ENCODE peak calls at places on chromosomes 16 and 17, in six cellular contexts. E is right cardiac atrium, N is small intestine, Q is mammary epithelial cell, F is tibial nerve, S is HCT116. T is an unnamed sample.

GRCh38 chr16:48612621-48613020 is 2.6 kb upstream of the N4BP1 start:
- DNase-seq in S (no peak), N (no peak), Q (no peak), E (no peak), F (no peak), T (no peak)

GRCh38 chr16:29769507-29769906 is 8.5 kb upstream of the ZG16 start:
- DNase-seq in N (no peak), E (no peak), S (no peak), Q (no peak), F (no peak), T (no peak)

GRCh38 chr16:46932802-46933201 is 40.7 kb downstream of the DNAJA2 start:
- DNase-seq in S (no peak), F (no peak), Q (no peak), N (no peak), E (no peak), T (no peak)

GRCh38 chr17:79831367-79832210 is 7.7 kb downstream of the CBX4 start:
- DNase-seq in S (no peak), Q (no peak), F (peak), N (no peak), E (peak), T (peak)

GRCh38 chr17:42132941-42133340 is 10.3 kb downstream of the HSPB9 start:
- DNase-seq in F (no peak), N (peak), S (no peak), Q (peak), E (peak), T (no peak)

GRCh38 chr16:63617047-63617989 is 1504.5 kb downstream of the CDH11 start:
- DNase-seq in Q (no peak), E (peak), S (no peak), N (peak), F (no peak), T (peak)

GRCh38 chr16:67461600-67462278 is 19.2 kb downstream of the ATP6V0D1 start:
- DNase-seq in F (no peak), E (no peak), N (peak), Q (no peak), S (no peak), T (no peak)

GRCh38 chr17:71926746-71927398 is 193.9 kb upstream of the SOX9 start:
- DNase-seq in Q (peak), N (no peak), E (no peak), F (no peak), S (no peak), T (no peak)

GRCh38 chr16:20766294-20766693 is 2.5 kb downstream of the ACSM3 start:
- DNase-seq in S (no peak), Q (no peak), F (no peak), N (no peak), E (no peak), T (no peak)

GRCh38 chr16:81366316-81366932 is 51.7 kb downstream of the GAN start:
- DNase-seq in F (no peak), E (no peak), N (peak), Q (peak), S (peak), T (no peak)

GRCh38 chr17:80474231-80474932 is 2.0 kb downstream of the NPTX1 start:
- DNase-seq in Q (no peak), N (no peak), F (no peak), S (peak), E (peak), T (no peak)

GRCh38 chr17:74961657-74962360 is 10.8 kb downstream of the HID1 start:
- DNase-seq in E (peak), Q (peak), N (peak), F (peak), S (peak), T (peak)

GRCh38 chr16:88063201-88063773 is 112.1 kb downstream of the BANP start:
- DNase-seq in S (peak), N (no peak), F (peak), E (peak), Q (no peak), T (no peak)

GRCh38 chr16:10509534-10510025 is 70.8 kb downstream of the EMP2 start:
- DNase-seq in N (peak), Q (peak), F (no peak), E (no peak), S (peak), T (no peak)

GRCh38 chr16:50742521-50743150 is 750 bp downstream of the CYLD start:
- DNase-seq in F (no peak), S (no peak), N (peak), E (peak), Q (peak), T (no peak)

GRCh38 chr16:54926166-54926838 is 4.4 kb upstream of the IRX5 start:
- DNase-seq in Q (peak), F (no peak), E (no peak), N (no peak), S (no peak), T (no peak)

GRCh38 chr16:80841231-80841630 is 36.8 kb upstream of the CDYL2 start:
- DNase-seq in Q (no peak), S (no peak), N (no peak), F (no peak), E (no peak), T (no peak)

GRCh38 chr17:4475463-4475862 is 23.2 kb upstream of the SPNS2 start:
- DNase-seq in S (no peak), F (no peak), N (no peak), Q (no peak), E (no peak), T (no peak)
- H3K27ac ChIP-seq in S (no peak), F (no peak), N (peak), Q (no peak), E (no peak), T (no peak)

DNA sequence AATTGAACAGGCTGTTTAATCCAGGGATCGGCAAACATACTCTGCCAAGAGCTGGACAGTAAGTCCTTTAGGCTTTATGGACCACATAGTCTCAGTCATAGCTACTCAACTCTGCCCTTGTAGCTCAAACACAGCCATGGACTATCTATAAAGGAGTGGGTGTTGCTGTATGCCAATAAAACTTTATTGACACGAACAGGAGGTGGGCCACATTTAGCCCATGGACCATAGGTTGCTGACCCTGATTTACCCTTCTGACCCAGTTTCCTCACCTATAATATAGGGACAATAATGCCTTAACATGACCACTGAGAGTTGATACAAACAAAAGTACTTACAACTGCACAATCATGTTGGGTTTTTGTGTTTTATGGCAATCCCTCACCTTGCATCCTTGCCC is 257.0 kb upstream of the SDK2 start:
- DNase-seq in F (no peak), E (no peak), S (no peak), N (no peak), Q (no peak), T (no peak)
- H3K4me3 ChIP-seq in F (no peak), E (peak), S (no peak), N (no peak), Q (no peak), T (peak)

GRCh38 chr16:53822936-53823529 is 119.1 kb downstream of the FTO start:
- DNase-seq in F (no peak), E (no peak), Q (peak), S (no peak), N (peak), T (no peak)

GRCh38 chr16:53826658-53827057 is 122.7 kb downstream of the FTO start:
- DNase-seq in S (no peak), Q (no peak), E (no peak), N (no peak), F (no peak), T (no peak)

GRCh38 chr16:53833145-53833544 is 129.2 kb downstream of the FTO start:
- DNase-seq in E (no peak), N (no peak), Q (no peak), S (no peak), F (no peak), T (no peak)

GRCh38 chr16:53829186-53829747 is 125.3 kb downstream of the FTO start:
- DNase-seq in N (no peak), Q (peak), E (no peak), F (no peak), S (no peak), T (no peak)

DNA sequence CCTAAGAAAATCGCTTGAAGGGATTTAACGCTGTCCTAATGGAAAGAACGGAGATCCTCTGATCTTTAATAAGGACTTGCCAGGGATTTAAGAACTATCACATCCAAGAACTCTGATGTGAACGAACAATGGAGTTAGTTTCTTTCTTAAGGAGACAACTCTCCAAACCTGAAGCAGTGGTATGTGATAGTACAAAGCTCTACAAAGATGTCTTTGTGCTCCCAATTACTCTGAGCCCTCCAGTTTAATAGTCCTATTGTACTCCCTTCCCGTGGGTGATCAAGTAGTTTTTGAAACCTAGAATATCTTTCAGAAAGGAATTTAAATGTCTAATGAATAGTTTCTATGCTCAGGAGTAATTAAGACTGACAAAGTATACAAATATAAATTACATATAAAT is 123.8 kb downstream of the FTO start:
- DNase-seq in S (no peak), N (no peak), E (no peak), Q (peak), F (no peak), T (no peak)
- H3K27ac ChIP-seq in S (no peak), N (no peak), E (no peak), Q (peak), F (no peak), T (no peak)

GRCh38 chr16:73545713-73546112 is 497.8 kb upstream of the ZFHX3 start:
- DNase-seq in Q (no peak), S (no peak), E (no peak), F (no peak), N (no peak), T (no peak)

GRCh38 chr16:73544266-73544665 is 496.3 kb upstream of the ZFHX3 start:
- DNase-seq in F (no peak), E (no peak), S (no peak), Q (no peak), N (no peak), T (no peak)

GRCh38 chr16:73549960-73550359 is 502.0 kb upstream of the ZFHX3 start:
- DNase-seq in Q (no peak), F (no peak), N (no peak), E (no peak), S (no peak), T (no peak)

DNA sequence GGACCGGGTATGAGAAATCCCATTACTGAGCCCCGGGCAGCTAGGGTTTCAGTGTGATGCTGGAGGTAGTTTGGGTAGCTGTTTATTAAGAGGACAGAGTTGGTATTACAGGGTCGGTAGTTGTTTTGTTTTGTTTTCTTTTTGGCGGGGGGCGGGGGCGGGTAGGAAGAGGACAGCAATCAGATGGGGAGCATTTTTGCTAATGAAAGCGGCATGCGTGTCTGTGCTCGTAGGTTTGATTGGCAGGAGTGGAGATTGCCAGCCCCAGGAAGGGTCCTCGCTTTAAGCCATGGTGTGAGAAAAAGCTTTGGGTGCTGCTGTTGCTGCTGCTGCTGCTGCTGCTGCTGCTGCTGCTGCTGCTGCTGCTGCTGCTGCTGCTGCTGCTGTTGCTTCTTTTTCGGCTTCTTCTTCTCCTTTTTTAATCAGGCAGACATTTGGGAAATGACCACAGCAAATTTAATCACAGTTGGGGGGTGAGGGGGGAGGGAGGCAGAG is 498.5 kb upstream of the ZFHX3 start:
- DNase-seq in S (no peak), E (no peak), F (no peak), N (no peak), Q (no peak), T (no peak)
- H3K4me3 ChIP-seq in S (no peak), E (no peak), F (no peak), N (no peak), Q (no peak), T (no peak)

GRCh38 chr17:3801043-3801746 is at the start of gene ITGAE:
- DNase-seq in E (no peak), F (no peak), Q (no peak), N (peak), S (no peak), T (no peak)
- H3K27ac ChIP-seq in E (no peak), F (no peak), Q (no peak), N (peak), S (no peak), T (no peak)

DNA sequence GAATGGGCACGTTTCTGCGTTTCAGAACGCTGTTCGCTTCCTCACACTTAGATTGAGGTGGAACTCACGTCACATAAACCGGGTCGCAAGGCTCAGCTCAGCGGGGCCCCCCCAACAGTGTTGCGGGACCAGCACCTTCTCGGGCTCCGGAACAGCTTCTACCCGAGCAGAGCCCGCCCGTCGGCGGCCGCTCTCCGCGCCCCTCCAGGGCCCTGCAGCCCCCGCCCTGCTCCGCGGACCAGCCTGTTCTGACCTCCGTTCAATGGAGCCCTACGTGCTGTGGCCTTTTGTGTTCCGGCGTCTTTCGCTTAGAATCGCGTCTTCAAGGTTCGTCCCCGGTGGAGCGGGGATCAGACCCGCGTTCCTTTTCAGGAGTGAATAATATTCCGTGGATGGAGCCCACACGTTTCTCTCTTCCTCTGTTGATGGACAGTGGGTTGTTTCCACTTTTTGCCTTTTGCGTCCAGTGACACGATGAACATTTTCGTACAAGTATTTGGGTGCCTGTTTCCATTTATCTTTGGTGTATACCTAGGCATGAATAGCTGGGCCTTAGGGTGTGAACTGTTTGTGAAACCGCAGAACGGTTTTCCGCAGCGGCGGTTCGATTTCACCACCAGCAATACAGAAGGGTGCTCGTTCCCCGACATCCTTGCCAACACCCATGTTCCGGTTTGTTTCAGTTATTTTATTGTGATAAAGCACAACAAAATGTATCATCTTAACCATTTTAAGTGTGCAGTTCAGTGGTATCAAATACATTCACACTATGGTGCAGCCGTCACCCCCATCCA is 2.3 kb upstream of the SLC22A31 start:
- DNase-seq in Q (no peak), F (no peak), E (no peak), S (no peak), N (no peak), T (no peak)
- H3K4me3 ChIP-seq in Q (no peak), F (no peak), E (no peak), S (peak), N (no peak), T (peak)

DNA sequence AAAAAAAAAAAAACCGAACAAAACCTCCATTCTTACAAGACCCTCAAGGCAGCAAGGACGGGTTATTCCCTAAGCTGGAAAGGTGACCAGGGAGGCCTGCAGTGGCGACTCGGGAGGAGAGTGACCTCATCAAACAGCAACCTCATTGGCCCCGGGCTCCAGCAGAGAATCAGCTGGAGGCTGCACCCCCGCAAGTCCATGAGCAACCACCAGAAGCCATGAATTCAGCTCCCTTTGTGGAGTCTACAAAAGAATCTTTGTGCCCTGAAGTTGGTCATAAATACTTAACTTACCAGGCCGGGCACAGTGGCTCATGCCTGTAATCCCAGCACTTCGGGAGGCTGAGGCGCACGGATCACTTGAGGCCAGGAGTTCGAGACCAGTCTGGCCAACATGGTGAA is 80.9 kb upstream of the CREBBP start:
- DNase-seq in S (no peak), F (no peak), E (no peak), Q (peak), N (no peak), T (no peak)
- H3K27ac ChIP-seq in S (peak), F (peak), E (no peak), Q (no peak), N (peak), T (peak)

DNA sequence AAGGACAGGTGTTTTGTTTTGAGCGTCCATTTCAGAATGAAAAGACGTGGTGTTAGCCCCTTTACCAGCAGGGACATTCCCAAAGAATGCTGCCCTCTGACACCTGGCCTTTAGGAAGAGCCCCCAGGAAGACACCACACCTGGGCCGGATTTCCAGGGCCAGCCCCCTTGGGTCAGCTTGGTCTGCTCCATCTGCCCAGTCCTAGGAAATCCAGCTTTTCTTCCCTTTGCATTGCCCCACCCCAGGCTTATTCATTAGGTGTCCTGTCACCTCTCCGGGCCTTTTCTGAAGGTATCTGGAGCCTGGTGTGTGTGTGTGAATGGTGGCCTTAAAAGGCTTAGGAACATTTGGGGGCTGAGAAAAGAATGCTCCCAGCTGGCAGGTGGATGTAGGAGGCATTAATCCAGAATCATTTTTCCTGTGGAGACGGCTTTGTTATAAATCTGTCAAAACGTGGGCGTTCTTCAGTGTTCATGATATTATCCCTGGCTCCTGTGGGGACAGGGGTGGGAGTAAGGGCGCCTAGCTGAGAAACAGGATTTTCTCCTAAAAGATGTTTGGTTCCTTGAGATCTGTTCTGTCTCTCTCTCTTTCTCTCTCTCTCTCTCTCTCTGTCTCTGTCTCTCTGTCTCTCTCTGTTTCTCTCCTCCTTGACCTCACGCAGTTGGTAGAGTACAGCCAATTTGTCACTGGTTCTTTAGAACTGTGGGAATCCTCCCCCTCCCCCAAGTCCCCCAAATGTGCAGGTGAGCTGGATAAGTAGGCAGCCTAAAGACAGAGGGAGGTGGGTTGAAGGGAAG is 84.0 kb downstream of the NTN1 start:
- DNase-seq in F (no peak), Q (no peak), N (no peak), S (no peak), E (no peak), T (no peak)
- H3K4me3 ChIP-seq in F (no peak), Q (no peak), N (no peak), S (no peak), E (no peak), T (no peak)

GRCh38 chr17:17680477-17681186 is 626 bp upstream of the RAI1 start:
- DNase-seq in F (no peak), Q (no peak), S (no peak), E (peak), N (no peak), T (no peak)
- H3K27ac ChIP-seq in F (no peak), Q (no peak), S (peak), E (peak), N (peak), T (peak)